ENCODE peak calls at places on chromosomes 5 and 9, in eight cellular contexts. V is tibial nerve; Q is activated CD4-positive, CD25-positive, alpha-beta regulatory T cell; P is heart right ventricle; A is C1 segment of cervical spinal cord; G is HS-27A; I is NCI-H345; C is stimulated activated CD8-positive, alpha-beta memory T cell treated with anti-CD3 and anti-CD28 coated beads, Interleukin-7, amount 100 ng/mL, for 24 hours. Z is an unnamed sample.

GRCh38 chr5:150227606-150228273 is 37.9 kb downstream of the SLC6A7 start:
- DNase-seq in V (no peak), Q (no peak), P (no peak), A (no peak), G (no peak), I (no peak), C (no peak), Z (no peak)

GRCh38 chr9:103471241-103471640 is 476.1 kb downstream of the CYLC2 start:
- DNase-seq in V (no peak), Q (no peak), P (no peak), A (no peak), G (no peak), I (no peak), C (no peak), Z (no peak)

GRCh38 chr9:27184556-27185351 is 75.7 kb downstream of the TEK start:
- DNase-seq in V (no peak), Q (no peak), P (peak; percentile 19), A (no peak), G (no peak), I (peak; percentile 24), C (no peak), Z (no peak)

GRCh38 chr5:91469517-91470165 is 86.5 kb upstream of the ARRDC3 start:
- DNase-seq in V (no peak), Q (no peak), P (no peak), A (no peak), G (no peak), I (no peak), C (no peak), Z (no peak)

GRCh38 chr5:22928821-22929482 is 75.8 kb upstream of the CDH12 start:
- DNase-seq in V (no peak), Q (no peak), P (no peak), A (no peak), G (no peak), I (no peak), C (no peak), Z (no peak)

GRCh38 chr9:126459546-126459945 is 132.9 kb downstream of the MVB12B start:
- DNase-seq in V (no peak), Q (no peak), P (no peak), A (no peak), G (no peak), I (no peak), C (no peak), Z (no peak)

GRCh38 chr5:68225911-68226563 is 10.5 kb downstream of the PIK3R1 start:
- DNase-seq in V (no peak), Q (no peak), P (peak; percentile 11), A (no peak), G (no peak), I (no peak), C (no peak), Z (no peak)

GRCh38 chr5:127958421-127959011 is 125.0 kb upstream of the SLC12A2 start:
- DNase-seq in V (no peak), Q (no peak), P (no peak), A (no peak), G (no peak), I (peak; percentile 26), C (no peak), Z (no peak)

GRCh38 chr9:131349881-131350563 is 43.9 kb upstream of the PRRC2B start:
- DNase-seq in V (peak; percentile 81), Q (peak; percentile 71), P (peak; percentile 91), A (peak; percentile 83), G (peak; percentile 19), I (peak; percentile 84), C (peak; percentile 76), Z (peak; percentile 78)

GRCh38 chr5:94503677-94504076 is 114.7 kb downstream of the KIAA0825 start:
- DNase-seq in V (no peak), Q (no peak), P (no peak), A (no peak), G (no peak), I (no peak), C (no peak), Z (no peak)

GRCh38 chr9:130962418-130963316 is 23.6 kb upstream of the FIBCD1 start:
- DNase-seq in V (no peak), Q (no peak), P (no peak), A (no peak), G (peak; percentile 95), I (no peak), C (no peak), Z (no peak)

GRCh38 chr5:34657550-34657921 is 1.4 kb downstream of the RAI14 start:
- DNase-seq in V (no peak), Q (no peak), P (peak; percentile 16), A (peak; percentile 6), G (no peak), I (no peak), C (no peak), Z (no peak)

GRCh38 chr5:131640043-131640856 is 5.2 kb upstream of the RAPGEF6 start:
- DNase-seq in V (no peak), Q (peak; percentile 8), P (no peak), A (no peak), G (no peak), I (no peak), C (peak; percentile 19), Z (no peak)

GRCh38 chr5:14296533-14297331 is 153.6 kb downstream of the TRIO start:
- DNase-seq in V (no peak), Q (no peak), P (peak; percentile 31), A (no peak), G (no peak), I (no peak), C (no peak), Z (no peak)

GRCh38 chr5:55429707-55430253 is 105.0 kb downstream of the PLPP1 start:
- DNase-seq in V (no peak), Q (no peak), P (no peak), A (no peak), G (no peak), I (peak; percentile 75), C (no peak), Z (no peak)

GRCh38 chr5:140348104-140348503 is 1.7 kb upstream of the HBEGF start:
- DNase-seq in V (no peak), Q (no peak), P (no peak), A (no peak), G (no peak), I (no peak), C (no peak), Z (no peak)

GRCh38 chr9:114431770-114432169 is 44.0 kb upstream of the AKNA start:
- DNase-seq in V (no peak), Q (no peak), P (no peak), A (no peak), G (no peak), I (no peak), C (no peak), Z (no peak)